ENCODE peak calls at places on chromosome 10, in five cellular contexts. J is A673, T is fibroblast of lung, P is PC-3, A is PC-9. G is an unnamed sample.

GRCh38 chr10:110664483-110665420 is 20.6 kb downstream of the RBM20 start:
- DNase-seq in J (peak), T (peak), P (peak), A (peak), G (no peak)

GRCh38 chr10:17453377-17454091 is 861 bp downstream of the ST8SIA6 start:
- DNase-seq in J (peak), T (peak), P (peak), A (peak), G (no peak)

GRCh38 chr10:79223346-79224048 is 123.8 kb upstream of the PPIF start:
- DNase-seq in J (no peak), T (peak), P (no peak), A (no peak), G (no peak)

GRCh38 chr10:124293641-124294449 is 124.9 kb downstream of the OAT start:
- DNase-seq in J (no peak), T (no peak), P (no peak), A (no peak), G (no peak)

GRCh38 chr10:69573056-69573806 is at the start of gene NEUROG3:
- DNase-seq in J (no peak), T (no peak), P (no peak), A (peak), G (no peak)

GRCh38 chr10:46037107-46037900 is 6.9 kb upstream of the NCOA4 start:
- DNase-seq in J (no peak), T (no peak), P (no peak), A (no peak), G (no peak)

GRCh38 chr10:76301950-76302349 is 870.5 kb downstream of the LRMDA start:
- DNase-seq in J (no peak), T (no peak), P (peak), A (no peak), G (no peak)

GRCh38 chr10:4391683-4392082 is 434.3 kb upstream of the AKR1E2 start:
- DNase-seq in J (peak), T (no peak), P (peak), A (peak), G (no peak)

GRCh38 chr10:75726522-75727493 is 295.4 kb downstream of the LRMDA start:
- DNase-seq in J (no peak), T (no peak), P (no peak), A (no peak), G (no peak)

GRCh38 chr10:92081641-92082040 is 158.1 kb downstream of the BTAF1 start:
- DNase-seq in J (peak), T (no peak), P (no peak), A (no peak), G (no peak)

GRCh38 chr10:50614444-50615137 is 9.2 kb downstream of the SGMS1 start:
- DNase-seq in J (no peak), T (no peak), P (peak), A (peak), G (no peak)

GRCh38 chr10:77939561-77940001 is 13.0 kb upstream of the DLG5 start:
- DNase-seq in J (peak), T (peak), P (no peak), A (no peak), G (no peak)

GRCh38 chr10:110818311-110819257 is 53.1 kb upstream of the PDCD4 start:
- DNase-seq in J (no peak), T (no peak), P (peak), A (peak), G (no peak)

GRCh38 chr10:46064269-46064817 is 18.3 kb upstream of the MSMB start:
- DNase-seq in J (no peak), T (no peak), P (peak), A (no peak), G (no peak)

GRCh38 chr10:128056303-128057050 is 69.7 kb downstream of the MKI67 start:
- DNase-seq in J (no peak), T (no peak), P (no peak), A (no peak), G (no peak)

GRCh38 chr10:3772349-3773222 is 12.4 kb downstream of the KLF6 start:
- DNase-seq in J (no peak), T (no peak), P (no peak), A (no peak), G (no peak)

GRCh38 chr10:30804478-30805055 is 175.0 kb upstream of the LYZL2 start:
- DNase-seq in J (no peak), T (peak), P (peak), A (no peak), G (no peak)

GRCh38 chr10:93600861-93601773 is at the start of gene RBP4:
- DNase-seq in J (no peak), T (peak), P (peak), A (peak), G (no peak)

GRCh38 chr10:93599778-93600177 is 1.3 kb downstream of the RBP4 start:
- DNase-seq in J (no peak), T (no peak), P (no peak), A (no peak), G (no peak)

GRCh38 chr10:93599335-93599734 is 1.7 kb downstream of the RBP4 start:
- DNase-seq in J (no peak), T (no peak), P (no peak), A (no peak), G (no peak)

GRCh38 chr10:93601774-93602162 is 733 bp upstream of the RBP4 start:
- DNase-seq in J (no peak), T (no peak), P (no peak), A (no peak), G (no peak)

DNA sequence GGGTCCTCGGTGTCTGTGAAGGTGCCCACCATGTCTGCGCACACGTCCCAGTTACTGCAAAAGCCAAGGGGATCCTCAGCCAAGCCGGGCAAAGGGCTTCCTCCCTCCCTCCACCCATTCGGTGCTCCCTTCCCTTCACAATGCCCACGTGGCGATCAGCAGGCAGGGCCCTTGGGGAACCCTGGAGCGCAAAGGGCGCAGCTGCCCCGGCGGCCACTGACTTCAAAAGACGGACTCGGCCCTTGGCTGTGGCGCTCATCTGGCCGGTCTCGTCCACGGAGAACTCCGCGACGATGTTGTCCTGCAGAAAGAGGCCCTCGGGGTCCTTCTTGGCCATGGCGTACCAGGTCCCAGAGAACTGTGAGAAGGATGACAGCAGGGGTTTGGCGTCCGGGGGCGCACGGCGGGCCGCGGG is 582 bp downstream of the RBP4 start:
- DNase-seq in J (no peak), T (no peak), P (no peak), A (no peak), G (no peak)
- TF ChIP-seq EZH2 in J (no peak), T (no peak), P (no peak), A (no peak), G (no peak)

DNA sequence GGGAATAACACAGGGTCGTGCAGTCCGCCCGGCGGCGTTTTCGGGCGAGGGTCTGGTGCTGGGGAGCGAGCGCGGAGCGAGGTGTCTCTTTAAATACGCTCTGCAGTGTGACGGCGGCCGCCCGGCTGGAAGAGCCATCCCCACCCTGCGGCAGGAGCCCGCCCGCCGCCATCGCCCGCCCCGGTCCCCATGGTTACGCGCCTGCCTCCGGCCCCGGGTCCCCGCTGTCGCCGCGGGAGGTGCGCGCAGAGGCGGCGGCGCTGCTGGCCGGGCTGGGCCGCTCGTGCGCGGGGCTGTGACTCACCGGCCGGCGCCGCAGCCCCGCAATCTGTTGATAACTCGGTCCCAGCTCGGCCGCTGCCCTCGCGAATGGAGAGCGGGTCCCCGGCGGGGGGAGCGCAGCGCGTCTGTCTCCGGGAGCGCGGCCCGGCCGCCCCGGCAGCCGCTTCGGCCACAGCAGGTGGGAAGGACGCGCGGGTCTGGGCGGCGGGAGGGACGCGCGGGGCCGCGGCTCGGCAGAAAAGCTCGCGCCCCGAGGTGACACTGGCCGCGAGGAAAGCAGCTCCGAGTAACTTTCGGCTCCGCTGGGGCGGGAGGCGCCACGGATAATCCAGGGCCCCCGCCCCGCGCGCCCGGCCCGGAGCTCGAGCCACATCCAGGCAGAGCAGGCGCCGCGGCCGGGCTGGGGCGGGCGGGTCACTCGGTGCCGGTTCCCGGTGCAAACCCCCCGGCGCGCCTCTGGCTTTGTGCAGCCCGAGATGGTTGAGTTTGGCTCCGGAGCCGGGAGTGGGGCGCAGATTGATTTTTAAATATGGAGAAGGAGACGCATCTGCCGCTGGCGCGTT is at the start of gene ADGRA1:
- DNase-seq in J (peak), T (no peak), P (no peak), A (no peak), G (no peak)
- TF ChIP-seq EZH2 in J (peak), T (peak), P (peak), A (no peak), G (no peak)

GRCh38 chr10:114402871-114403544 is 1.3 kb downstream of the AFAP1L2 start:
- DNase-seq in J (no peak), T (peak), P (no peak), A (no peak), G (no peak)
- TF ChIP-seq EZH2 in J (no peak), T (peak), P (no peak), A (no peak), G (no peak)

DNA sequence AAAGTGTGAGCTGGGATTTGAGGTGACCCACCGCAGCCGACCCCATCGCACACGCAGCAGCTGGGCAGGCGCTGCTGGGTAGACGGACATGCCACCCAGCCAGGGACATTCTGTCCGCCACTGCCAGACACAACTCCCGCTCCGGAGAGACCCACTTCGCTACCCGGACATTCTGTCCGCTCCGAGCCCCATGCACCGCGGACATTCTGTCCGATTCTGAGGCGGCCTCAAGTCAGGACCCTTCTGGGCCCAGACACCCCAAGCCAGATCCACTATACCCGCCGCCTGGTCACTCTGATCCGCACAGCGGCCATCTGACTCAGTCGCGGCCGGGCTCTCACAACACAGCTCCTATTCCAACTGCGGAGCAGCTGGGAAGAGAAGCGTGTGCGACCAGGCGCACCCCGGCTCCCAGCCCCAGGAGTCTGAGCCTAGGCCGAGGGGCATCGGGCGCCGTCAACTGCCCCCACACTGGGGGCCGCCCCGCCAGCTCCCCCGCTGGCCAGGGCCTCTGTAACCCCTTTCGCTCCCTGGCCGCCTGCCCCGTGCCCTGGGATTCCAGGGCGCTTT is 760 bp downstream of the PITX3 start:
- DNase-seq in J (no peak), T (no peak), P (no peak), A (no peak), G (no peak)
- TF ChIP-seq EZH2 in J (no peak), T (peak), P (no peak), A (no peak), G (no peak)

DNA sequence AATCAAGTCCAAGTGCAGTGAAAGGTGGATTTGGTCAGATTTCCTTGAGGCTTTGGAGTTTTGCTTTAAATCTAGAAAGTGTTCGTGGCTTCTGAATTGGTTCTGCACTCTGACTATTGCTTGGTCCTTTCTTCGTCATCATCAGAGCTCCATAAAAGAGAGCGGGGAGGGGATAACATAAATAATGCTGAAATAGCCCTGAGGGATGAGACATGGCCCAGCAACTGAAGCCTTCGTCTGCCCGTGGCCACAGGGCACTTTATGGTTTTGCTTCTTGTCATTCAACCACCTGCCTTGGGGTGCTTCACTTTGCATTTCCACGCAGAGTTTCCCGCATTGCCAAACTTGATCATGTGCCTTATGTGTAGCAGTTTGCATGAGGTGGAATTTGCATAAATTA is 15.8 kb downstream of the GSTO2 start:
- DNase-seq in J (no peak), T (no peak), P (no peak), A (no peak), G (no peak)
- TF ChIP-seq EZH2 in J (no peak), T (no peak), P (no peak), A (no peak), G (no peak)

DNA sequence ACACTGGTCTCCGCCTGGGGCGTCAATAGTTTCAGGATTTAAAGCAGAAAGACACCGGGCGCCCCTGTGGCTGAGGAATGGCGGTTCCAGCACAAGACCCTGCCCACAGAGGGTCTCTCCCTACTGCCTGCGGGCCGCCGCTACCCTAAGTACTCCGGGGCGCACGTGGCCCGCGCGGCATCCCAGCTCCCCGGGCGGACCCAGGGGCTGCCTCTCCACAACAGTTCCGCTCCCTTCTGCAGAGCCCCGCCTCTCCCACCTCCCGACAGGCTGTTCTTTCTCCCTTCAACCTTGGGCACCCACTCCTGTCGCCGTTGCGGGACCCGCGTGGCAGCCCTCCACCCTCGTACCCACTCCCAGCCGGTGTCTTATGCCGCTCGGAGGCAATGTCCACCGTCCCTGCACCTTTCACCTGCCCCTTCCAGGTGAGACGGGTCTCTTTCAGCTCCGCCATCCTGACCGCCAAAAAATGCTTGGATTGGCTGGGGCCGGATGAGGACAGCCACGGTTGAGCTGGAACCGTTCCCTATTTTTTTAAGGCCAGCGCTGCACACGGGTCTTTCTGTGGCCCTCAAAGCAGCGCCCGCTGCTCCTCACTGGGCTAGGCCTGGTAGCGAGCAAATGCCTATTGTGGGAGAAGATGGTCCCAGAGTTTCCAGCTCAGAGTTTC is 1.6 kb upstream of the NKX2-3 start:
- DNase-seq in J (no peak), T (no peak), P (no peak), A (no peak), G (no peak)
- TF ChIP-seq EZH2 in J (no peak), T (peak), P (no peak), A (no peak), G (no peak)

GRCh38 chr10:101238732-101239105 is 9.5 kb upstream of the LBX1 start:
- DNase-seq in J (no peak), T (no peak), P (peak), A (no peak), G (no peak)
- TF ChIP-seq EZH2 in J (no peak), T (no peak), P (no peak), A (no peak), G (no peak)

DNA sequence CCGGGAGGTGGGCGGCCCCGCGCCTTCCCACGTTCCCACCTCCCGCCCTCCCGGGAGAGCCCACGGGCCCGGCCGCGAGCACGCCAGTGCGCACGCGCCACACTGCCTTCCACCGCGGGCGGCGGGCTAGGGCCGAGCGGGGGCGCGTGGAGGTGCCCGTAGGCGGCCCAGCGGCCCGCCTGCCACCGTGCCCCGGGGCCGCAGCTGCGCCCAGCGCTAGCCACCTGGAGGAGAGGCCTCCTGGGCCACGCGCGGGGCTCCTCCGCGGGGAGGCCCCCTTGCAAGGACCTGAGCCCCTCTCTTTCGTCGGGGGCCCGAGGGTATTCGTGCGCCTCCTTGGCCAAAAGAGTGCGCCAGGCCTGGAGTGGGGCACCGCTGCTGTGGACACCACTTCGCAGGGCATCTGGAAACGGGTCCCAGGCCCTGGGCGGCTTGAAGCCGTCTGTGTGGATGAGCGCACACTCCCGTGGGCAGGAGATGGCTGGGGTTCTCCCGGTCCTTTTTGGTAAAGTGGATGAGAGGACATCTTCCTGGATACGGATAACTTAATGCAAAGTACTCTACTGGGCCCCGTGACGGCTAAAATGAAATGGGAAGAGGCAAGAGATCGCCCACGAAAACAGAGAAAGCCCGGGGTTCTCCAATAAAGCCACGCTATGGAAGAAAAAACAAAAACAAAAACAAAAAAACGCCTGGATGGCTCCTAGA is 9.0 kb upstream of the EBF3 start:
- DNase-seq in J (no peak), T (no peak), P (no peak), A (no peak), G (no peak)
- TF ChIP-seq EZH2 in J (no peak), T (no peak), P (no peak), A (no peak), G (no peak)

DNA sequence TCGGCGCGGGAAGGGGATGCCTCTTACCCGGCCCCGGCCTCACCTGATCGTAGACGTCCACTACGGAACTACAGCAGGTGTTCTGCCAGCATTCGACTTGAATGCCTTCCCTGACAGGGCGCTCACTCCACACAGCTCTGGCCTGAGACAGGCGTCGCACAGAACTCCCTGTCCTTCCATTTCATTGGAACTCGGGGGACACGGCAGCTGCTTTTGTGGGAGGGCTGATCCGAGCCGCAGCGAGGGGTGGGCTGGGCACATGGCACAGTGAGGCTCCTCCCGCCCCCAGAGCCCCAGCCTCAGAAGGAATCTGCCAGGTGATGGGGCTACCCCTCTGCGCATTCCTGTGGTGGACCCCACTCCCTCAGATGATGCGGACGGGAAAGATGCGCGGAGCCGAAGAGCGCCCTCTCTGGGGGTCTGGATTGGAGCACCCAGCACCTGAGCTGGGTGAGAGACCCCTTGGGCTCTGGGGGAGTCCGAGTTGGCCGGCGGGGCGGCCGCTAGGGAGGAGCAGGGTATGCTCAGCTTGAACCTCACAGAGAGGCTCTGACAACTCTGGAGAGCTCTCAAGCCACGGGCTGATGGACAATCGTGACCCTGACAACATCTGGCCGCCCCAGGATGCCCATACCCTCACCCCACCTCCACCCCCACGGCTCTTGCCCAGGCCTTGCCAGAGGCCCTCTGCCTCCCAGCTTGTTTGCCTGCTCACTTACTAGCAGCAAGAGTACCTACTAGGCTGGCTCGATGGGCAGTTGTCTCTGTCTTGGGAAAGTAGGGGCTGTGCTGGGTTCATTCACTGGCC is 36.6 kb downstream of the RASGEF1A start:
- DNase-seq in J (no peak), T (no peak), P (no peak), A (no peak), G (no peak)
- TF ChIP-seq EZH2 in J (peak), T (peak), P (no peak), A (no peak), G (no peak)